ENCODE peak calls at places on chromosomes 1 and 21, in six cellular contexts. M is neural crest cell, K is fibroblast of pulmonary artery, Q is cardiac muscle cell, R is thyroid gland, A is nephron progenitor cell. Y is an unnamed sample.

GRCh38 chr1:118159578-118159977 is 25.4 kb downstream of the SPAG17 start:
- DNase-seq in M (no peak), K (no peak), Q (no peak), R (peak; percentile 18), A (no peak), Y (no peak)

GRCh38 chr1:201385299-201385891 is 7.9 kb upstream of the TNNT2 start:
- DNase-seq in M (peak; percentile 44), K (peak; percentile 35), Q (peak; percentile 80), R (peak; percentile 88), A (peak; percentile 78), Y (no peak)

GRCh38 chr1:37602750-37603694 is 7.3 kb upstream of the GNL2 start:
- DNase-seq in M (peak; percentile 30), K (peak; percentile 39), Q (peak; percentile 75), R (no peak), A (peak; percentile 55), Y (no peak)

GRCh38 chr21:14526816-14527689 is 19.1 kb downstream of the SAMSN1 start:
- DNase-seq in M (no peak), K (no peak), Q (peak; percentile 42), R (no peak), A (no peak), Y (no peak)

GRCh38 chr1:244865028-244865371 is 657 bp upstream of the HNRNPU start:
- DNase-seq in M (peak; percentile 31), K (no peak), Q (peak; percentile 30), R (peak; percentile 37), A (peak; percentile 31), Y (no peak)

GRCh38 chr1:221478050-221478949 is 263.6 kb downstream of the DUSP10 start:
- DNase-seq in M (peak; percentile 7), K (peak; percentile 89), Q (peak; percentile 75), R (peak; percentile 62), A (peak; percentile 33), Y (peak; percentile 48)

GRCh38 chr1:167076136-167076710 is 14.0 kb downstream of the GPA33 start:
- DNase-seq in M (no peak), K (no peak), Q (no peak), R (no peak), A (no peak), Y (no peak)

GRCh38 chr1:25482211-25482610 is 51.5 kb downstream of the MACO1 start:
- DNase-seq in M (no peak), K (no peak), Q (no peak), R (no peak), A (no peak), Y (no peak)

GRCh38 chr1:220997791-220998190 is 118.5 kb downstream of the HLX start:
- DNase-seq in M (no peak), K (no peak), Q (no peak), R (no peak), A (no peak), Y (no peak)

GRCh38 chr1:94528271-94528670 is 13.3 kb downstream of the F3 start:
- DNase-seq in M (no peak), K (no peak), Q (no peak), R (no peak), A (no peak), Y (no peak)

GRCh38 chr1:36883315-36883949 is 150.9 kb downstream of the GRIK3 start:
- DNase-seq in M (no peak), K (no peak), Q (no peak), R (no peak), A (no peak), Y (no peak)

GRCh38 chr1:94831636-94832035 is 11.5 kb downstream of the SLC44A3 start:
- DNase-seq in M (no peak), K (no peak), Q (no peak), R (no peak), A (no peak), Y (no peak)

GRCh38 chr1:3552751-3553150 is 58.6 kb downstream of the MEGF6 start:
- DNase-seq in M (no peak), K (no peak), Q (no peak), R (no peak), A (no peak), Y (no peak)

GRCh38 chr1:180926164-180926981 is 13.7 kb downstream of the KIAA1614 start:
- DNase-seq in M (no peak), K (peak; percentile 68), Q (peak; percentile 68), R (peak; percentile 83), A (peak; percentile 37), Y (no peak)

GRCh38 chr1:208324005-208324404 is 79.8 kb upstream of the PLXNA2 start:
- DNase-seq in M (no peak), K (no peak), Q (peak; percentile 29), R (no peak), A (no peak), Y (no peak)

GRCh38 chr1:3409737-3410434 is 44.6 kb upstream of the ARHGEF16 start:
- DNase-seq in M (peak; percentile 47), K (peak; percentile 41), Q (peak; percentile 77), R (peak; percentile 83), A (peak; percentile 72), Y (no peak)

GRCh38 chr1:204421441-204421840 is 9.8 kb upstream of the PPP1R15B start:
- DNase-seq in M (no peak), K (no peak), Q (no peak), R (no peak), A (no peak), Y (no peak)

GRCh38 chr1:204320413-204320812 is 39.3 kb downstream of the PLEKHA6 start:
- DNase-seq in M (no peak), K (peak; percentile 78), Q (no peak), R (no peak), A (no peak), Y (no peak)

GRCh38 chr21:26753822-26754221 is 91.4 kb downstream of the ADAMTS1 start:
- DNase-seq in M (no peak), K (no peak), Q (no peak), R (no peak), A (no peak), Y (no peak)

GRCh38 chr21:37145635-37146111 is 72.6 kb downstream of the TTC3 start:
- DNase-seq in M (no peak), K (no peak), Q (no peak), R (no peak), A (no peak), Y (no peak)

GRCh38 chr1:101745549-101745948 is 251.2 kb downstream of the OLFM3 start:
- DNase-seq in M (no peak), K (no peak), Q (no peak), R (no peak), A (no peak), Y (no peak)

GRCh38 chr1:206604861-206605260 is 7.4 kb downstream of the EIF2D start:
- DNase-seq in M (no peak), K (no peak), Q (no peak), R (no peak), A (no peak), Y (no peak)

GRCh38 chr1:201546093-201546492 is 7.2 kb downstream of the NAV1 start:
- DNase-seq in M (no peak), K (no peak), Q (peak; percentile 45), R (no peak), A (no peak), Y (no peak)

GRCh38 chr1:3879099-3879498 is 21.0 kb downstream of the C1orf174 start:
- DNase-seq in M (no peak), K (no peak), Q (no peak), R (no peak), A (no peak), Y (no peak)

GRCh38 chr1:18415448-18415960 is 65.2 kb upstream of the KLHDC7A start:
- DNase-seq in M (no peak), K (no peak), Q (no peak), R (no peak), A (no peak), Y (no peak)

GRCh38 chr1:219340796-219341195 is 167.1 kb downstream of the LYPLAL1 start:
- DNase-seq in M (no peak), K (peak; percentile 39), Q (no peak), R (no peak), A (no peak), Y (no peak)

GRCh38 chr1:177170756-177171535 is at the start of gene BRINP2:
- DNase-seq in M (peak; percentile 62), K (peak; percentile 16), Q (peak; percentile 82), R (peak; percentile 54), A (peak; percentile 83), Y (no peak)

GRCh38 chr21:37398697-37399096 is 32.1 kb downstream of the DYRK1A start:
- DNase-seq in M (no peak), K (no peak), Q (no peak), R (peak; percentile 28), A (no peak), Y (no peak)

DNA sequence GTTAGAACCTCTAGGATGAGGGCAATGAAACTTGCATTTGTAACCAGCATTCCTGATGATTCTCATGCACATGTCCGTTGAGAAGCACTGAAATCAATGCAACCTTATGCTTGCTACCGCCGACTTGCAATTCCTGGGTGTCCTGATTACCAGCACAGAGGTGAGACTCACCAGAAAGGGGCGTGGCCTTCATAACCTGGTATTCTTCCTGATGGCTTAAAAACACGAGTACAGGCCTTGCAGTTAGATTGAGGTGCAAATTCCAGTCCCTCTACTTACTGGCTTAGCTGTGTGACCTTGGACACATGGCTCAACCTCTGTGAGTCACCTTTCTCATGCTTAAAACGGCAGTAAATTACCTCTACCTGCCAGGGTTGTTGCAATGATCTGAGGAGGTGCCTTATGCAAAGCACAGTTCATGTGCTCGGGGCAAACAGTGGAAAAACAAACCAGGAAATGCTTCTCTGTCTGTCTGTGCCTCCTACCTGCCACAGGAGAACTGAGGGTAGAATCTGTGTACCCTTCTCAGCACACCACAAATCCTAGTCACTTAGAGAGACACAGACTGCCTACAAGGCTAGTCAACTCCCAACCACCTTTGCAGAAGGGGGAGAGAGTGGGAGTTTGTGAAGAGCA is 39.1 kb upstream of the ECE1 start:
- DNase-seq in M (no peak), K (no peak), Q (no peak), R (no peak), A (no peak), Y (no peak)
- TF ChIP-seq CTCF in M (no peak), K (no peak), Q (no peak), R (no peak), A (no peak), Y (no peak)

DNA sequence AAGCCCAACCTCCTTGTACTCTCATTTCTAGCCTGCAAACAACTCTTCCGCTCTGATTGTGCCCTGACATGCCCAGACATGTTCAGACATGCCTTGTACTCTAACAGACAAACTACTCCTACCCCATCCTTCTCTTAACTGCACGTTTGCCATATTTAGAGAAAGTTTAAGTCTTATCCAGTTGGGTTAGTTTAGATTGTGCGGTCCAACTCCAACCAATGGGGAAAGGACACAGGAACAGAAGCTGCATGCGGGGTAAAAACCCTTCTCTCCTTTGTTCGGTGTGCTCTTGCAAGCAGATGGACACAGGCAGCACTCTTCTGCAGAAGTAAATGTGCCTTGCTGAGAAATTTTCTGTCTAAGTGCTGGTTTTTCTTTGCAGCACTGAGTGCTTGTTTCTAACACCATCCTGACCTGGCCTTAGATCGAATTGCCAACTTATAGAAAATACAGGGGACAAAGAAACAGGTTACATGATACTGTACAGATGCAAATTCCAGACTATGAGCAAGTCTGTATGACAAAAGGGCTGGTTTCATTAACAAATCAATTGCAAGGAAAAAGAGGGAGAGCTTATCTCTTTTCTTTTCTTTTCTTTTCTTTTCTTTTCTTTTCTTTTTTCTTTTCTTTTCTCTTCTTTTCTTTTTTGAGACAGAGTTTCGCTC is 35.8 kb upstream of the IFNGR2 start:
- DNase-seq in M (no peak), K (no peak), Q (no peak), R (no peak), A (no peak), Y (no peak)
- TF ChIP-seq CTCF in M (no peak), K (no peak), Q (no peak), R (no peak), A (no peak), Y (no peak)

GRCh38 chr1:28648493-28649238 is at the start of gene RNU11:
- DNase-seq in M (peak; percentile 83), K (peak; percentile 99), Q (peak; percentile 96), R (peak; percentile 87), A (peak; percentile 70), Y (peak; percentile 73)
- TF ChIP-seq CTCF in M (no peak), K (peak; percentile 10), Q (no peak), R (no peak), A (no peak), Y (no peak)

GRCh38 chr1:15526021-15526489 is 593 bp upstream of the DNAJC16 start:
- DNase-seq in M (no peak), K (no peak), Q (peak; percentile 12), R (peak; percentile 61), A (peak; percentile 18), Y (no peak)
- TF ChIP-seq CTCF in M (no peak), K (no peak), Q (no peak), R (no peak), A (no peak), Y (no peak)

Y was measured in mesothelial cell of epicardium.